ENCODE peak calls at places on chromosomes 16 and 17, in four cellular contexts. One of them, this sample, is unnamed.

GRCh38 chr16:71230122-71230845 is at the start of gene HYDIN:
- DNase-seq in endodermal cell: peak; percentile 97
- DNase-seq in AG09319: no peak
- DNase-seq in mesothelial cell of epicardium: peak; percentile 80
- DNase-seq in this sample: peak; percentile 94

GRCh38 chr17:78995022-78995760 is 14.4 kb downstream of the CANT1 start:
- DNase-seq in mesothelial cell of epicardium: no peak
- DNase-seq in endodermal cell: peak; percentile 35
- DNase-seq in AG09319: no peak
- DNase-seq in this sample: no peak

GRCh38 chr17:65559802-65560627 is 1.4 kb downstream of the AXIN2 start:
- DNase-seq in mesothelial cell of epicardium: peak; percentile 58
- DNase-seq in AG09319: no peak
- DNase-seq in endodermal cell: peak; percentile 90
- DNase-seq in this sample: peak; percentile 68

GRCh38 chr16:75376475-75376907 is 56.8 kb downstream of the CFDP1 start:
- DNase-seq in AG09319: no peak
- DNase-seq in mesothelial cell of epicardium: no peak
- DNase-seq in endodermal cell: peak; percentile 55
- DNase-seq in this sample: no peak

GRCh38 chr17:21354796-21355385 is 21.3 kb upstream of the KCNJ12 start:
- DNase-seq in endodermal cell: no peak
- DNase-seq in mesothelial cell of epicardium: no peak
- DNase-seq in AG09319: no peak
- DNase-seq in this sample: no peak

GRCh38 chr17:49031965-49032928 is 35.1 kb downstream of the IGF2BP1 start:
- DNase-seq in endodermal cell: peak; percentile 90
- DNase-seq in AG09319: peak; percentile 45
- DNase-seq in mesothelial cell of epicardium: no peak
- DNase-seq in this sample: peak; percentile 51

GRCh38 chr16:66698046-66698445 is 1.5 kb upstream of the CMTM4 start:
- DNase-seq in mesothelial cell of epicardium: no peak
- DNase-seq in endodermal cell: no peak
- DNase-seq in AG09319: no peak
- DNase-seq in this sample: no peak

GRCh38 chr17:35540589-35541404 is 3.3 kb upstream of the SLFN12L start:
- DNase-seq in mesothelial cell of epicardium: no peak
- DNase-seq in AG09319: no peak
- DNase-seq in endodermal cell: no peak
- DNase-seq in this sample: no peak

GRCh38 chr16:24670623-24671454 is 58.6 kb upstream of the TNRC6A start:
- DNase-seq in mesothelial cell of epicardium: peak; percentile 26
- DNase-seq in AG09319: peak; percentile 58
- DNase-seq in endodermal cell: peak; percentile 73
- DNase-seq in this sample: peak; percentile 53

GRCh38 chr17:68662037-68662432 is 60.9 kb upstream of the FAM20A start:
- DNase-seq in mesothelial cell of epicardium: no peak
- DNase-seq in AG09319: no peak
- DNase-seq in endodermal cell: no peak
- DNase-seq in this sample: no peak

GRCh38 chr16:2835638-2836493 is 5.8 kb downstream of the ZG16B start:
- DNase-seq in mesothelial cell of epicardium: no peak
- DNase-seq in AG09319: peak; percentile 48
- DNase-seq in endodermal cell: peak; percentile 92
- DNase-seq in this sample: no peak

GRCh38 chr16:51119576-51120288 is 31.3 kb downstream of the SALL1 start:
- DNase-seq in AG09319: no peak
- DNase-seq in mesothelial cell of epicardium: no peak
- DNase-seq in endodermal cell: no peak
- DNase-seq in this sample: no peak

GRCh38 chr17:28467456-28468025 is 5.9 kb upstream of the SLC13A2 start:
- DNase-seq in endodermal cell: no peak
- DNase-seq in mesothelial cell of epicardium: no peak
- DNase-seq in AG09319: peak; percentile 24
- DNase-seq in this sample: no peak

GRCh38 chr17:67575325-67575724 is 142.4 kb upstream of the NOL11 start:
- DNase-seq in endodermal cell: no peak
- DNase-seq in AG09319: no peak
- DNase-seq in mesothelial cell of epicardium: no peak
- DNase-seq in this sample: peak; percentile 33

GRCh38 chr17:61393904-61394629 is 5.6 kb upstream of the TBX2 start:
- DNase-seq in endodermal cell: peak; percentile 83
- DNase-seq in AG09319: no peak
- DNase-seq in mesothelial cell of epicardium: no peak
- DNase-seq in this sample: no peak
- TF ChIP-seq CTCF in endodermal cell: no peak
- TF ChIP-seq CTCF in AG09319: no peak
- TF ChIP-seq CTCF in mesothelial cell of epicardium: no peak
- TF ChIP-seq CTCF in this sample: no peak

DNA sequence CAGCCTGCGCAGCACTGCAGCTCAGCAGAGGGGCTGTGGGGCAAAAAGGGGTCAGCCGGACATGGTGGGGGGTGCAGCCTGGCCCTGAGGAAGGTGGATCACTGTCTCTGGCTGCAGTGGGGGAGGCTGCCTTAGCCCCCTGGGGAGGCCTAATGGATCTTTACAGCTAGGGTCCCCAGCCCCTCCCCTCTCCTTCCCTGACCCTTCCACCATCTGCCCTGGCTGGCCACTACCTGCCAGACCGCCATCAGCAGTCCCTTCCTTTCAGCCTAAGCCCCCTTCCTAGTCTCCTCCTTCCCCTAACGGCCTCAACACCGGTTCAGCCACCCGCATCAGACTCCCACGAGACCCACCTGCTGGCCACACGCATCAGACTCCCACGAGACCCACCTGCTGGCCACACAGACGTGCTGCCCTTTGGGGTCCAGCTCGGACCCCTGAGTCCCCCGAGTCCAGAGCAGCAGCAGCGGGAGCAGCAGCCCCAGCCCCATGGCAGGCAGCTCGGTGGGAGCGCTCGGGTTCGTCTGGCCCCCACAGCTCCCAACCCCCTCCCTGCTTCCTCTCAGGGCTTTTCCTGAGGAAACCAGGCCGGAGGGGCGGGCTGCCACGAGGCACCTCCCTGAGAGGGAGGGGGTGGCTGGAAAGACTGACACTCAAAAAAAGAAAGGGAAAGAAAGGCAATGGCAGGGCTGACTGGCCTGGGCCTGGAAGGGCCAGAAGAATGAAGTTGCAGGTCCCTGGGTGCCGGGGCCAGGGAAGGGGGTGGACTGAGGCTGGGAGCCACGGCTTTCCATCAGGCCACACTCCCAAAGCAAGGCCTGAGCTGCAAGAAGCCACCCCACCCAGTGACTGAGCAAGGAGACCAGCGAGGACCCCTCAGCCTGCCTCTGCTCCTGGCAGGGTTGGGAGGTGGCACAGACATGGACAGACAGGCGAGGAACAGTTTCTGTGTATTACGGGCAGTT is at the start of gene SCARF1:
- DNase-seq in AG09319: no peak
- DNase-seq in endodermal cell: peak; percentile 75
- DNase-seq in mesothelial cell of epicardium: no peak
- DNase-seq in this sample: peak; percentile 23
- TF ChIP-seq CTCF in AG09319: no peak
- TF ChIP-seq CTCF in endodermal cell: no peak
- TF ChIP-seq CTCF in mesothelial cell of epicardium: no peak
- TF ChIP-seq CTCF in this sample: no peak

DNA sequence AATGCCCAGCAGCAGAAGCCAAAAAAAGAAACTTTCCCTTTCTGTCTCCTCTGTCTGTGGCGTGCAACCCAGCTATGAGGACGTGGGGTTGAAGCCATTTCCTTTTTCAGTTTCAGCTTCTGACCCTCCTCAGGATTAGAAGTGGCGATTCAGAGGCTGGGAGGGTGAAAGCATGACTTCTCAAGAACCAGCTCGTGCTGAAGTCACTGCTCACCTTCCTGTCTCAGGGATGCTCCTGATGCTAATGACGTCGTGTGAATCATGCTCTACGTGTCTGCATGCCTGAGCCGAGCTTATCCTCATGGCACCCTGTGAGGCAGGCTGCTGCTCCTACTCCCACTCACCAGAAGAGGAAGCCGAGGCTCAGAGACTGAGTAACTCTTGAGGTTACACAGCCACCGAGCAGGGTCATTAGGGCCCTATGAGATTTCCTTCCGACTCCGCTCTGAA is 5.7 kb upstream of the LPO start:
- DNase-seq in mesothelial cell of epicardium: no peak
- DNase-seq in AG09319: no peak
- DNase-seq in endodermal cell: peak; percentile 83
- DNase-seq in this sample: no peak
- TF ChIP-seq CTCF in mesothelial cell of epicardium: no peak
- TF ChIP-seq CTCF in AG09319: no peak
- TF ChIP-seq CTCF in endodermal cell: no peak
- TF ChIP-seq CTCF in this sample: no peak

GRCh38 chr17:57454729-57455062 is 198.4 kb downstream of the MSI2 start:
- DNase-seq in endodermal cell: no peak
- DNase-seq in AG09319: no peak
- DNase-seq in mesothelial cell of epicardium: no peak
- DNase-seq in this sample: no peak

GRCh38 chr17:57458718-57459285 is 202.5 kb downstream of the MSI2 start:
- DNase-seq in AG09319: no peak
- DNase-seq in mesothelial cell of epicardium: no peak
- DNase-seq in endodermal cell: no peak
- DNase-seq in this sample: no peak

GRCh38 chr17:57455063-57455914 is 199.0 kb downstream of the MSI2 start:
- DNase-seq in endodermal cell: no peak
- DNase-seq in mesothelial cell of epicardium: no peak
- DNase-seq in AG09319: no peak
- DNase-seq in this sample: no peak

GRCh38 chr17:57457188-57457587 is 200.9 kb downstream of the MSI2 start:
- DNase-seq in AG09319: no peak
- DNase-seq in mesothelial cell of epicardium: no peak
- DNase-seq in endodermal cell: no peak
- DNase-seq in this sample: no peak

GRCh38 chr17:57456622-57457021 is 200.3 kb downstream of the MSI2 start:
- DNase-seq in endodermal cell: no peak
- DNase-seq in AG09319: no peak
- DNase-seq in mesothelial cell of epicardium: no peak
- DNase-seq in this sample: no peak
- TF ChIP-seq CTCF in endodermal cell: no peak
- TF ChIP-seq CTCF in AG09319: no peak
- TF ChIP-seq CTCF in mesothelial cell of epicardium: no peak
- TF ChIP-seq CTCF in this sample: no peak

GRCh38 chr17:57540596-57540995 is 204.5 kb downstream of the CCDC182 start:
- DNase-seq in endodermal cell: no peak
- DNase-seq in mesothelial cell of epicardium: no peak
- DNase-seq in AG09319: no peak
- DNase-seq in this sample: no peak
- TF ChIP-seq CTCF in endodermal cell: peak; percentile 36
- TF ChIP-seq CTCF in mesothelial cell of epicardium: no peak
- TF ChIP-seq CTCF in AG09319: no peak
- TF ChIP-seq CTCF in this sample: no peak

This sample was measured in nephron progenitor cell.